ENCODE peak calls at places on chromosomes 3 and 15, in four cellular contexts. P is SJCRH30, F is breast epithelium, A is dorsolateral prefrontal cortex. O is an unnamed sample.

GRCh38 chr3:139906441-139906840 is 28.5 kb upstream of the CLSTN2 start:
- DNase-seq in A (no peak), P (peak), F (no peak), O (no peak)

GRCh38 chr3:177802151-177802900 is 605.0 kb upstream of the TBL1XR1 start:
- DNase-seq in P (peak), F (no peak), A (no peak), O (no peak)

GRCh38 chr3:15041950-15042349 is 23.2 kb downstream of the MRPS25 start:
- DNase-seq in P (no peak), F (no peak), A (no peak), O (no peak)

GRCh38 chr15:40380636-40381035 is 1.9 kb upstream of the KNSTRN start:
- DNase-seq in P (no peak), F (no peak), A (no peak), O (no peak)

GRCh38 chr3:113441051-113441770 is at the start of gene CFAP44:
- DNase-seq in F (peak), A (peak), P (no peak), O (no peak)

GRCh38 chr3:112744825-112745566 is 101.7 kb downstream of the CD200R1L start:
- DNase-seq in A (no peak), F (no peak), P (no peak), O (no peak)

GRCh38 chr3:178203152-178203551 is 333.1 kb upstream of the KCNMB2 start:
- DNase-seq in F (no peak), A (no peak), P (peak), O (no peak)

GRCh38 chr15:66700412-66700801 is 1.6 kb upstream of the SMAD6 start:
- DNase-seq in F (no peak), P (no peak), A (no peak), O (no peak)

GRCh38 chr15:65312400-65312916 is 8.0 kb downstream of the RNU5B-1 start:
- DNase-seq in P (no peak), A (peak), F (no peak), O (no peak)

GRCh38 chr3:127457094-127457475 is 133.4 kb downstream of the TPRA1 start:
- DNase-seq in P (no peak), A (peak), F (peak), O (no peak)

GRCh38 chr3:45994661-45995369 is 809 bp downstream of the FYCO1 start:
- DNase-seq in A (no peak), F (no peak), P (peak), O (peak)

GRCh38 chr15:70342554-70343548 is 245.1 kb upstream of the TLE3 start:
- DNase-seq in F (no peak), A (no peak), P (peak), O (no peak)

GRCh38 chr3:188646592-188646991 is 492.6 kb downstream of the LPP start:
- DNase-seq in A (no peak), F (no peak), P (no peak), O (no peak)

GRCh38 chr15:97909291-97909891 is 51.1 kb upstream of the ARRDC4 start:
- DNase-seq in F (no peak), A (peak), P (peak), O (peak)

GRCh38 chr3:149339931-149340309 is 6.5 kb upstream of the TM4SF18 start:
- DNase-seq in F (peak), P (peak), A (no peak), O (no peak)

GRCh38 chr3:142077859-142078500 is 71.4 kb downstream of the TFDP2 start:
- DNase-seq in F (no peak), P (no peak), A (no peak), O (no peak)

GRCh38 chr3:134600685-134601502 is 49.9 kb downstream of the KY start:
- DNase-seq in F (no peak), A (peak), P (peak), O (peak)

GRCh38 chr3:185129051-185129450 is 23.8 kb downstream of the C3orf70 start:
- DNase-seq in A (no peak), F (no peak), P (no peak), O (no peak)

GRCh38 chr3:149356630-149357029 is 20.8 kb downstream of the TM4SF1 start:
- DNase-seq in F (no peak), A (no peak), P (no peak), O (no peak)

GRCh38 chr3:15148614-15149013 is 49.7 kb upstream of the RBSN start:
- DNase-seq in F (no peak), P (peak), A (no peak), O (peak)

GRCh38 chr15:85707519-85708338 is 87.0 kb downstream of the KLHL25 start:
- DNase-seq in F (no peak), A (no peak), P (no peak), O (no peak)

GRCh38 chr15:91255788-91256187 is 155.7 kb downstream of the SV2B start:
- DNase-seq in F (no peak), A (no peak), P (no peak), O (no peak)

GRCh38 chr3:137906985-137907649 is 102.8 kb upstream of the CLDN18 start:
- DNase-seq in P (no peak), A (no peak), F (no peak), O (no peak)

GRCh38 chr15:101049282-101049681 is 130.1 kb downstream of the LRRK1 start:
- DNase-seq in F (no peak), P (no peak), A (peak), O (peak)

GRCh38 chr15:93289951-93290350 is 200.9 kb upstream of the RGMA start:
- DNase-seq in F (no peak), A (no peak), P (peak), O (no peak)

GRCh38 chr3:5149306-5149880 is 27.3 kb downstream of the ARL8B start:
- DNase-seq in F (no peak), P (no peak), A (no peak), O (no peak)

GRCh38 chr3:176352716-176353334 is 844.5 kb downstream of the TBL1XR1 start:
- DNase-seq in P (no peak), F (no peak), A (no peak), O (no peak)

GRCh38 chr15:78368115-78368514 is 28.0 kb downstream of the CRABP1 start:
- DNase-seq in P (no peak), F (no peak), A (no peak), O (no peak)

GRCh38 chr15:68230157-68231100 is 901 bp upstream of the CLN6 start:
- DNase-seq in F (no peak), P (no peak), A (no peak), O (no peak)

GRCh38 chr15:63843901-63844317 is 10.2 kb upstream of the HERC1 start:
- DNase-seq in P (no peak), F (no peak), A (no peak), O (no peak)

GRCh38 chr15:63842626-63843025 is 8.9 kb upstream of the HERC1 start:
- DNase-seq in P (no peak), A (no peak), F (no peak), O (no peak)

GRCh38 chr15:63837032-63837431 is 3.3 kb upstream of the HERC1 start:
- DNase-seq in A (no peak), P (no peak), F (no peak), O (no peak)

GRCh38 chr15:63836579-63836978 is 2.8 kb upstream of the HERC1 start:
- DNase-seq in P (no peak), F (no peak), A (no peak), O (no peak)

DNA sequence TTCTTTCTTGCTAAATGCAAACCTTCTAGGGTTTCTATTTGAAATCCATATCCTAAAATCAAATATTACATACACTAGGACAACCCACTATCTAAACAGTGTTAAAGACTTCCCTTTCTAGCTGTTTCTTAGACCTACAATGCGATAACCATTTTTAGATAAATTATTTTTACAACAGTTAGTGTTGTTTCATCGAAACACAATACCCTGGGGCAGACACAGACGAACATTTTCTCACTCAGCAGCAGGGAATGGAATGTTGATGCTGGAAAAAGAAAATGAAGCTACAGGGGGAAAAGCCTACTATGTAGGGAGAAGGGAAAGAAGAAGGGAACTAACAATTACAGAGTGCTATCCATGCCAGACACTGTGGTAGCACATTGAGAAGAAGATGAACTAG is 6.0 kb upstream of the HERC1 start:
- DNase-seq in P (no peak), F (no peak), A (no peak), O (no peak)
- H3K4me3 ChIP-seq in P (no peak), F (no peak), A (no peak), O (no peak)

GRCh38 chr3:107684431-107684925 is 161.7 kb downstream of the BBX start:
- DNase-seq in A (no peak), F (no peak), P (no peak), O (no peak)
- H3K4me3 ChIP-seq in A (no peak), F (no peak), P (no peak), O (no peak)

GRCh38 chr3:169939320-169939719 is 27.3 kb upstream of the SEC62 start:
- DNase-seq in F (no peak), P (no peak), A (no peak), O (no peak)
- H3K4me3 ChIP-seq in F (no peak), P (no peak), A (no peak), O (no peak)

GRCh38 chr3:50090985-50091384 is 2.3 kb downstream of the RBM5 start:
- DNase-seq in P (no peak), F (no peak), A (no peak), O (no peak)
- H3K4me3 ChIP-seq in P (no peak), F (peak), A (peak), O (no peak)

GRCh38 chr3:58474967-58475578 is 16.8 kb upstream of the KCTD6 start:
- DNase-seq in A (no peak), P (no peak), F (no peak), O (no peak)
- H3K4me3 ChIP-seq in A (no peak), P (no peak), F (no peak), O (no peak)

DNA sequence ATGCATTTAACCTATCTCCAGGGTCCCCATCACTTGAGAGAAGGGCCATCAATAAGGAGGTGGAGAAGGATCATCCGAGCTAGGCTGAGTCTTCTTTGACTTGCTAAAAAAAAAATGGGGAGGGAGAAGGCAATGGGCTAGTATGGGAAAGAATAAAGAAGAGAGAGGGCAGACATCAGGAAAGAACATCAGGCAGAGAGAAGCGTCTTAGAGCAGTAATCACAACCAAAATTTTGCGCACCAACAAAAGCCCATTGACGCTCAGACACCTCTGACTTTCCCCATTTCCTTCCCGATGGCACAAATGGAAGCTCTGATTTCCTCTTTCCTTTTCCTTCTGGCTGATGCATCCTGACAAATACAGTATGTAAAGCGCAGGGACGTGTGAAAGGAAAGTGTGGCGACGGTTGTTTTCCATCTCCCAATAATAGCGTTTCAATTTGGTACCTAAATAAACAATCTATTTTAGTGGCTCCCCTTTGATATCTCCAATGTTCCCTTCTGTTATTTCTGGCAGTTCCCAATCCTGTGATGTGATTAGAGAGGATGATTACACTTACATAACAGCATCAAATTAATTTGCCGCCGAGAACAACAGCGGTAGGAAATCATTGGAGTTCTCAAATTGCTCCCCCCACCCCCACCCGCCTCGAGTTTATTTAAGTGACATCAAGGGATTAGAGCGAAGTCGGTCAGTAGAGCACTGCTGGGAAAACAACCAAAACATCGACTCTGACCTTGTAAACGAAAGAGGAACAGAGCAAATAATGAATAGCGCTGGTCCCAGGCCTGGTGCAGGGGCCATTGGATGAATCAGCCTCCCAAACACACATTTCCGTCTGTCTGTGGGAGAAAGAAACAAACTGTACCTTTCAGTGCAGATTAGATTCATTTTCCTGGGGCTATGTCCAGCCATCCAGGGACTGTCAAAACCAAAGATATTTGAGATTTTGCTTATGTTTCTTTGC is 273.3 kb upstream of the ICE2 start:
- DNase-seq in A (no peak), P (peak), F (no peak), O (no peak)
- H3K4me3 ChIP-seq in A (peak), P (peak), F (no peak), O (no peak)

GRCh38 chr3:105823149-105823866 is 45.5 kb downstream of the CBLB start:
- DNase-seq in F (no peak), A (no peak), P (peak), O (no peak)

GRCh38 chr3:105822171-105823123 is 46.4 kb downstream of the CBLB start:
- DNase-seq in F (no peak), P (no peak), A (no peak), O (no peak)

GRCh38 chr3:105827101-105827634 is 41.6 kb downstream of the CBLB start:
- DNase-seq in F (no peak), A (no peak), P (no peak), O (no peak)

GRCh38 chr3:105821433-105821832 is 47.4 kb downstream of the CBLB start:
- DNase-seq in A (no peak), F (no peak), P (no peak), O (no peak)

DNA sequence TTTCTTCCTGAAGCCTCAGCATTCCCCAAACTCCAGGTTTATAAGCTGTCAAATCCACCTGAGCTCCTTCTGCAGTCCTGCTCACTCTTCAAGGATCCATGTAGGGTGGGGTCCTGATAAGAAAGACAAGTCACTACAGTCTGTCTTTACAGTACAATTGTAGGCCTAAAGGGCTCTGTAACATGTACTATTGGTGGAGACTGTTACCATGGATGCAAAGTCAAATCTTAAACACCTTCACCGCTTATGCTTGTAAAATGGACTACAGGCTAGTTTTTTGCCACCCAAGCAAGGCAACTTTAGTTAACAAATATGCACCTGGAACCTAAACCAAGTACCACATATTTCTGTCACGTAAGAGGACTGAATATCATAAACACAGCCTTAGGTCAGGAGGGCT is 44.7 kb downstream of the CBLB start:
- DNase-seq in F (no peak), A (no peak), P (no peak), O (no peak)
- H3K4me3 ChIP-seq in F (no peak), A (no peak), P (no peak), O (no peak)